ENCODE peak calls at places on chromosomes 3 and 15, in seven cellular contexts. One of them, this sample, is unnamed.

GRCh38 chr3:193768069-193768391 is 175.0 kb downstream of the OPA1 start:
- DNase-seq in cardiac fibroblast: peak
- DNase-seq in CD4-positive, alpha-beta T cell: no peak
- DNase-seq in HFF-Myc: no peak
- DNase-seq in astrocyte of the spinal cord: peak
- DNase-seq in epithelial cell of esophagus: peak
- DNase-seq in neural crest cell: no peak
- DNase-seq in this sample: no peak

GRCh38 chr15:41904487-41905359 is 10.9 kb upstream of the SPTBN5 start:
- DNase-seq in cardiac fibroblast: peak
- DNase-seq in neural crest cell: peak
- DNase-seq in astrocyte of the spinal cord: peak
- DNase-seq in CD4-positive, alpha-beta T cell: peak
- DNase-seq in epithelial cell of esophagus: peak
- DNase-seq in HFF-Myc: peak
- DNase-seq in this sample: peak

GRCh38 chr3:106842151-106842550 is 535.1 kb upstream of the CCDC54 start:
- DNase-seq in cardiac fibroblast: peak
- DNase-seq in neural crest cell: no peak
- DNase-seq in epithelial cell of esophagus: no peak
- DNase-seq in CD4-positive, alpha-beta T cell: no peak
- DNase-seq in HFF-Myc: no peak
- DNase-seq in astrocyte of the spinal cord: peak
- DNase-seq in this sample: no peak

GRCh38 chr3:128548011-128548410 is 55.0 kb upstream of the GATA2 start:
- DNase-seq in CD4-positive, alpha-beta T cell: no peak
- DNase-seq in neural crest cell: no peak
- DNase-seq in astrocyte of the spinal cord: no peak
- DNase-seq in HFF-Myc: no peak
- DNase-seq in epithelial cell of esophagus: no peak
- DNase-seq in cardiac fibroblast: no peak
- DNase-seq in this sample: no peak

GRCh38 chr3:15051531-15051930 is 13.6 kb downstream of the MRPS25 start:
- DNase-seq in cardiac fibroblast: peak
- DNase-seq in CD4-positive, alpha-beta T cell: peak
- DNase-seq in neural crest cell: peak
- DNase-seq in astrocyte of the spinal cord: peak
- DNase-seq in HFF-Myc: no peak
- DNase-seq in epithelial cell of esophagus: peak
- DNase-seq in this sample: peak

GRCh38 chr3:53145109-53146077 is 15.2 kb upstream of the RFT1 start:
- DNase-seq in epithelial cell of esophagus: no peak
- DNase-seq in HFF-Myc: no peak
- DNase-seq in neural crest cell: no peak
- DNase-seq in CD4-positive, alpha-beta T cell: no peak
- DNase-seq in astrocyte of the spinal cord: no peak
- DNase-seq in cardiac fibroblast: no peak
- DNase-seq in this sample: no peak

GRCh38 chr3:194579091-194579606 is 54.1 kb downstream of the TMEM44 start:
- DNase-seq in cardiac fibroblast: peak
- DNase-seq in CD4-positive, alpha-beta T cell: no peak
- DNase-seq in epithelial cell of esophagus: no peak
- DNase-seq in astrocyte of the spinal cord: no peak
- DNase-seq in neural crest cell: no peak
- DNase-seq in HFF-Myc: no peak
- DNase-seq in this sample: no peak

GRCh38 chr3:142577701-142578308 is 728 bp downstream of the ATR start:
- DNase-seq in neural crest cell: no peak
- DNase-seq in CD4-positive, alpha-beta T cell: no peak
- DNase-seq in HFF-Myc: no peak
- DNase-seq in epithelial cell of esophagus: peak
- DNase-seq in astrocyte of the spinal cord: peak
- DNase-seq in cardiac fibroblast: peak
- DNase-seq in this sample: no peak

GRCh38 chr3:132549890-132550578 is 47.0 kb upstream of the ACKR4 start:
- DNase-seq in astrocyte of the spinal cord: peak
- DNase-seq in HFF-Myc: no peak
- DNase-seq in CD4-positive, alpha-beta T cell: no peak
- DNase-seq in cardiac fibroblast: peak
- DNase-seq in epithelial cell of esophagus: peak
- DNase-seq in neural crest cell: no peak
- DNase-seq in this sample: no peak

GRCh38 chr3:118932822-118933558 is 101.7 kb downstream of the IGSF11 start:
- DNase-seq in CD4-positive, alpha-beta T cell: no peak
- DNase-seq in astrocyte of the spinal cord: no peak
- DNase-seq in HFF-Myc: no peak
- DNase-seq in neural crest cell: no peak
- DNase-seq in cardiac fibroblast: no peak
- DNase-seq in epithelial cell of esophagus: no peak
- DNase-seq in this sample: no peak

GRCh38 chr3:47283596-47284364 is 1.0 kb downstream of the KLHL18 start:
- DNase-seq in HFF-Myc: no peak
- DNase-seq in neural crest cell: no peak
- DNase-seq in cardiac fibroblast: no peak
- DNase-seq in epithelial cell of esophagus: no peak
- DNase-seq in CD4-positive, alpha-beta T cell: no peak
- DNase-seq in astrocyte of the spinal cord: peak
- DNase-seq in this sample: peak

GRCh38 chr3:154898398-154898797 is 181.7 kb upstream of the MME start:
- DNase-seq in neural crest cell: no peak
- DNase-seq in astrocyte of the spinal cord: no peak
- DNase-seq in CD4-positive, alpha-beta T cell: no peak
- DNase-seq in cardiac fibroblast: no peak
- DNase-seq in HFF-Myc: no peak
- DNase-seq in epithelial cell of esophagus: no peak
- DNase-seq in this sample: no peak

GRCh38 chr15:31328425-31328998 is 1.9 kb downstream of the KLF13 start:
- DNase-seq in epithelial cell of esophagus: peak
- DNase-seq in neural crest cell: no peak
- DNase-seq in astrocyte of the spinal cord: peak
- DNase-seq in cardiac fibroblast: peak
- DNase-seq in CD4-positive, alpha-beta T cell: peak
- DNase-seq in HFF-Myc: no peak
- DNase-seq in this sample: no peak

GRCh38 chr3:123749716-123750115 is 134.4 kb downstream of the MYLK start:
- DNase-seq in CD4-positive, alpha-beta T cell: no peak
- DNase-seq in astrocyte of the spinal cord: peak
- DNase-seq in HFF-Myc: no peak
- DNase-seq in neural crest cell: no peak
- DNase-seq in cardiac fibroblast: peak
- DNase-seq in epithelial cell of esophagus: peak
- DNase-seq in this sample: no peak

GRCh38 chr15:87322223-87322622 is 934.3 kb downstream of the NTRK3 start:
- DNase-seq in CD4-positive, alpha-beta T cell: no peak
- DNase-seq in cardiac fibroblast: no peak
- DNase-seq in neural crest cell: no peak
- DNase-seq in astrocyte of the spinal cord: no peak
- DNase-seq in HFF-Myc: no peak
- DNase-seq in epithelial cell of esophagus: no peak
- DNase-seq in this sample: no peak

GRCh38 chr15:31487811-31488436 is 161.3 kb downstream of the KLF13 start:
- DNase-seq in CD4-positive, alpha-beta T cell: no peak
- DNase-seq in neural crest cell: no peak
- DNase-seq in astrocyte of the spinal cord: no peak
- DNase-seq in epithelial cell of esophagus: peak
- DNase-seq in cardiac fibroblast: peak
- DNase-seq in HFF-Myc: no peak
- DNase-seq in this sample: no peak

GRCh38 chr15:52808441-52808840 is 18.3 kb upstream of the ONECUT1 start:
- DNase-seq in astrocyte of the spinal cord: no peak
- DNase-seq in cardiac fibroblast: no peak
- DNase-seq in CD4-positive, alpha-beta T cell: no peak
- DNase-seq in epithelial cell of esophagus: no peak
- DNase-seq in neural crest cell: no peak
- DNase-seq in HFF-Myc: no peak
- DNase-seq in this sample: no peak

GRCh38 chr3:155647196-155647595 is 97.7 kb downstream of the PLCH1 start:
- DNase-seq in HFF-Myc: no peak
- DNase-seq in neural crest cell: no peak
- DNase-seq in CD4-positive, alpha-beta T cell: no peak
- DNase-seq in astrocyte of the spinal cord: no peak
- DNase-seq in epithelial cell of esophagus: no peak
- DNase-seq in cardiac fibroblast: no peak
- DNase-seq in this sample: no peak

GRCh38 chr3:86990734-86991481 is at the start of gene VGLL3:
- DNase-seq in CD4-positive, alpha-beta T cell: no peak
- DNase-seq in astrocyte of the spinal cord: peak
- DNase-seq in epithelial cell of esophagus: peak
- DNase-seq in neural crest cell: peak
- DNase-seq in HFF-Myc: peak
- DNase-seq in cardiac fibroblast: peak
- DNase-seq in this sample: peak

GRCh38 chr3:172776049-172776717 is 25.7 kb downstream of the ECT2 start:
- DNase-seq in astrocyte of the spinal cord: no peak
- DNase-seq in cardiac fibroblast: no peak
- DNase-seq in CD4-positive, alpha-beta T cell: no peak
- DNase-seq in neural crest cell: no peak
- DNase-seq in epithelial cell of esophagus: no peak
- DNase-seq in HFF-Myc: no peak
- DNase-seq in this sample: no peak

GRCh38 chr3:10546887-10547286 is 41.5 kb upstream of the ATP2B2 start:
- DNase-seq in neural crest cell: no peak
- DNase-seq in astrocyte of the spinal cord: no peak
- DNase-seq in epithelial cell of esophagus: no peak
- DNase-seq in cardiac fibroblast: no peak
- DNase-seq in HFF-Myc: no peak
- DNase-seq in CD4-positive, alpha-beta T cell: no peak
- DNase-seq in this sample: no peak

GRCh38 chr3:128274837-128275236 is 121.6 kb downstream of the EEFSEC start:
- DNase-seq in CD4-positive, alpha-beta T cell: no peak
- DNase-seq in cardiac fibroblast: peak
- DNase-seq in neural crest cell: no peak
- DNase-seq in HFF-Myc: peak
- DNase-seq in epithelial cell of esophagus: peak
- DNase-seq in astrocyte of the spinal cord: peak
- DNase-seq in this sample: no peak

GRCh38 chr3:87006844-87007439 is 16.0 kb upstream of the VGLL3 start:
- DNase-seq in HFF-Myc: no peak
- DNase-seq in epithelial cell of esophagus: peak
- DNase-seq in astrocyte of the spinal cord: peak
- DNase-seq in cardiac fibroblast: peak
- DNase-seq in neural crest cell: no peak
- DNase-seq in CD4-positive, alpha-beta T cell: no peak
- DNase-seq in this sample: no peak

GRCh38 chr3:142940472-142940871 is 23.0 kb downstream of the PAQR9 start:
- DNase-seq in epithelial cell of esophagus: peak
- DNase-seq in HFF-Myc: no peak
- DNase-seq in neural crest cell: no peak
- DNase-seq in astrocyte of the spinal cord: no peak
- DNase-seq in cardiac fibroblast: no peak
- DNase-seq in CD4-positive, alpha-beta T cell: no peak
- DNase-seq in this sample: no peak

GRCh38 chr15:90042766-90043525 is 41.8 kb downstream of the ZNF710 start:
- DNase-seq in cardiac fibroblast: no peak
- DNase-seq in epithelial cell of esophagus: no peak
- DNase-seq in HFF-Myc: no peak
- DNase-seq in astrocyte of the spinal cord: no peak
- DNase-seq in CD4-positive, alpha-beta T cell: no peak
- DNase-seq in neural crest cell: peak
- DNase-seq in this sample: no peak

GRCh38 chr15:68652141-68652540 is 73.3 kb downstream of the CORO2B start:
- DNase-seq in HFF-Myc: no peak
- DNase-seq in epithelial cell of esophagus: no peak
- DNase-seq in neural crest cell: no peak
- DNase-seq in astrocyte of the spinal cord: no peak
- DNase-seq in CD4-positive, alpha-beta T cell: no peak
- DNase-seq in cardiac fibroblast: no peak
- DNase-seq in this sample: no peak

DNA sequence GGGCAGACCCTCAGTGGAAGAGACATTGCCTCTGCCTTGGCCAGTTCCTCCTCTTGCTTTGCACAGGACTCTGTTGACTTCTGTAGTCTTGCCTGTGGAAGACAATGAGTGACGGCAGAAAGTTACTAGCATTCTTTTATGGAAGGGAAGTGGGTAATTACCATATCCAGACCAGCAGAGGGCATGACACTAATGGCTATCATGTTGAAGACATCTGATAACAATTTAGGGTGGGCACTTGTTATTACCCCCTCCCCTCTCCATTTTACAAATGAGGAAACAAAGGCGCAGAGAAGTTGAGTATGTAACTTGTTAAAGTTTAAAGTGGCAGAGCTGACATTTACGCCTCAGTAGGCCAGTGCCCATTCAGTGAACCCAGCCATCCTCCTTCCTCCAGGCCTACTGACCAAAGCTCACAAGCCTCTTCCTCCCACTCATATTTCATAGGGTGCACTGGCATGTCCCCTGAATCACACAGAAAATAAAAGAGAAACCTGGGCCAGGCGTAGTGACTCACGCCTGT is 48.2 kb upstream of the FMN1 start:
- DNase-seq in CD4-positive, alpha-beta T cell: no peak
- DNase-seq in neural crest cell: no peak
- DNase-seq in epithelial cell of esophagus: peak
- DNase-seq in cardiac fibroblast: peak
- DNase-seq in HFF-Myc: no peak
- DNase-seq in astrocyte of the spinal cord: peak
- DNase-seq in this sample: no peak
- TF ChIP-seq CTCF in CD4-positive, alpha-beta T cell: no peak
- TF ChIP-seq CTCF in neural crest cell: peak
- TF ChIP-seq CTCF in epithelial cell of esophagus: peak
- TF ChIP-seq CTCF in cardiac fibroblast: peak
- TF ChIP-seq CTCF in HFF-Myc: peak
- TF ChIP-seq CTCF in astrocyte of the spinal cord: peak
- TF ChIP-seq CTCF in this sample: peak

GRCh38 chr3:50219285-50219684 is 14.2 kb downstream of the SLC38A3 start:
- DNase-seq in HFF-Myc: no peak
- DNase-seq in astrocyte of the spinal cord: no peak
- DNase-seq in epithelial cell of esophagus: no peak
- DNase-seq in neural crest cell: no peak
- DNase-seq in CD4-positive, alpha-beta T cell: no peak
- DNase-seq in cardiac fibroblast: no peak
- DNase-seq in this sample: no peak
- TF ChIP-seq CTCF in HFF-Myc: no peak
- TF ChIP-seq CTCF in astrocyte of the spinal cord: no peak
- TF ChIP-seq CTCF in epithelial cell of esophagus: no peak
- TF ChIP-seq CTCF in neural crest cell: no peak
- TF ChIP-seq CTCF in CD4-positive, alpha-beta T cell: no peak
- TF ChIP-seq CTCF in cardiac fibroblast: no peak
- TF ChIP-seq CTCF in this sample: no peak

GRCh38 chr15:60392601-60392985 is 5.2 kb downstream of the ANXA2 start:
- DNase-seq in HFF-Myc: no peak
- DNase-seq in neural crest cell: no peak
- DNase-seq in CD4-positive, alpha-beta T cell: no peak
- DNase-seq in astrocyte of the spinal cord: peak
- DNase-seq in epithelial cell of esophagus: peak
- DNase-seq in cardiac fibroblast: peak
- DNase-seq in this sample: no peak
- TF ChIP-seq CTCF in HFF-Myc: no peak
- TF ChIP-seq CTCF in neural crest cell: no peak
- TF ChIP-seq CTCF in CD4-positive, alpha-beta T cell: no peak
- TF ChIP-seq CTCF in astrocyte of the spinal cord: no peak
- TF ChIP-seq CTCF in epithelial cell of esophagus: no peak
- TF ChIP-seq CTCF in cardiac fibroblast: no peak
- TF ChIP-seq CTCF in this sample: no peak

DNA sequence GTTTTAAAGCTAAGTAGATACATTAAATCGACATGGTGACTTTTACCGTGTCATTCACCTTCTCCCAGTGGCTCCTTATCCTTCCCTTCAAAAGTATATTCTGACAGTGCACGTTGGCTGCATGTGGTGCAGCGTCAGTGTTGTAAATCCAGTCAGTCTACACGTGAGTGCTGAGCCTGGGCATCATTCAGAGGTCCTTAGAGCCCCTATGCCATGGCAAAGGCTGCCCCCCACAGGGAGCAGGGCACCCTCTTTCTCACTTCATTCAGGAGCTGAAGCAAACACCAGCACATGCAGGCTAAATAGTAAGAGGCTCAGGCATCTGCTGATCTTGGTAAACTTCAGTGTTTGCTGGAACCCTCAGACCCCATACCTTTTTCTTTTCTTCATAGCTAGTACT is 43.3 kb downstream of the RASGRP1 start:
- DNase-seq in CD4-positive, alpha-beta T cell: no peak
- DNase-seq in neural crest cell: no peak
- DNase-seq in HFF-Myc: no peak
- DNase-seq in epithelial cell of esophagus: no peak
- DNase-seq in astrocyte of the spinal cord: no peak
- DNase-seq in cardiac fibroblast: no peak
- DNase-seq in this sample: no peak
- TF ChIP-seq CTCF in CD4-positive, alpha-beta T cell: no peak
- TF ChIP-seq CTCF in neural crest cell: no peak
- TF ChIP-seq CTCF in HFF-Myc: no peak
- TF ChIP-seq CTCF in epithelial cell of esophagus: no peak
- TF ChIP-seq CTCF in astrocyte of the spinal cord: no peak
- TF ChIP-seq CTCF in cardiac fibroblast: no peak
- TF ChIP-seq CTCF in this sample: no peak

This sample was measured in nephron progenitor cell.